ENCODE peak calls at places on chromosomes 11 and 22, in four cellular contexts. One of them, this sample, is unnamed.

GRCh38 chr11:76443254-76443935 is 1.4 kb upstream of the EMSY start:
- DNase-seq in lung: no peak
- DNase-seq in ovary: no peak
- DNase-seq in endodermal cell: no peak
- DNase-seq in this sample: no peak

GRCh38 chr11:48154162-48154561 is 62.4 kb upstream of the OR4B1 start:
- DNase-seq in lung: no peak
- DNase-seq in ovary: no peak
- DNase-seq in endodermal cell: no peak
- DNase-seq in this sample: no peak

GRCh38 chr11:9214765-9215164 is 50.4 kb downstream of the DENND5A start:
- DNase-seq in lung: no peak
- DNase-seq in ovary: no peak
- DNase-seq in endodermal cell: peak
- DNase-seq in this sample: no peak

GRCh38 chr11:74257934-74258553 is 53.4 kb downstream of the P4HA3 start:
- DNase-seq in lung: peak
- DNase-seq in ovary: peak
- DNase-seq in endodermal cell: no peak
- DNase-seq in this sample: no peak

GRCh38 chr22:32717337-32718240 is 83.9 kb upstream of the TIMP3 start:
- DNase-seq in lung: no peak
- DNase-seq in ovary: no peak
- DNase-seq in endodermal cell: no peak
- DNase-seq in this sample: no peak

GRCh38 chr11:107259826-107260225 is 197.8 kb downstream of the CWF19L2 start:
- DNase-seq in lung: no peak
- DNase-seq in ovary: no peak
- DNase-seq in endodermal cell: no peak
- DNase-seq in this sample: no peak

GRCh38 chr11:12249590-12250260 is 127.6 kb upstream of the PARVA start:
- DNase-seq in lung: peak
- DNase-seq in ovary: no peak
- DNase-seq in endodermal cell: no peak
- DNase-seq in this sample: peak

GRCh38 chr11:132496341-132496740 is 1036.0 kb downstream of the OPCML start:
- DNase-seq in lung: no peak
- DNase-seq in ovary: no peak
- DNase-seq in endodermal cell: no peak
- DNase-seq in this sample: no peak

GRCh38 chr11:113386866-113387265 is 713 bp upstream of the ANKK1 start:
- DNase-seq in lung: no peak
- DNase-seq in ovary: no peak
- DNase-seq in endodermal cell: no peak
- DNase-seq in this sample: no peak

GRCh38 chr11:126307706-126308105 is 3.8 kb downstream of the DCPS start:
- DNase-seq in lung: no peak
- DNase-seq in ovary: no peak
- DNase-seq in endodermal cell: peak
- DNase-seq in this sample: no peak

GRCh38 chr11:80330302-80330701 is 889.5 kb upstream of the TENM4 start:
- DNase-seq in lung: no peak
- DNase-seq in ovary: no peak
- DNase-seq in endodermal cell: no peak
- DNase-seq in this sample: no peak

GRCh38 chr11:689630-690029 is 5.4 kb downstream of the DEAF1 start:
- DNase-seq in lung: no peak
- DNase-seq in ovary: no peak
- DNase-seq in endodermal cell: no peak
- DNase-seq in this sample: no peak

GRCh38 chr11:110432713-110433392 is 3.1 kb downstream of the FDX1 start:
- DNase-seq in lung: no peak
- DNase-seq in ovary: no peak
- DNase-seq in endodermal cell: no peak
- DNase-seq in this sample: no peak

GRCh38 chr11:134486106-134486505 is 74.1 kb upstream of the B3GAT1 start:
- DNase-seq in lung: no peak
- DNase-seq in ovary: no peak
- DNase-seq in endodermal cell: peak
- DNase-seq in this sample: no peak

GRCh38 chr11:102047305-102047924 is at the start of gene CFAP300:
- DNase-seq in lung: peak
- DNase-seq in ovary: peak
- DNase-seq in endodermal cell: peak
- DNase-seq in this sample: peak

GRCh38 chr11:116605543-116605942 is 167.2 kb downstream of the BUD13 start:
- DNase-seq in lung: no peak
- DNase-seq in ovary: no peak
- DNase-seq in endodermal cell: peak
- DNase-seq in this sample: no peak

GRCh38 chr11:1541474-1542204 is 30.4 kb downstream of the DUSP8 start:
- DNase-seq in lung: no peak
- DNase-seq in ovary: no peak
- DNase-seq in endodermal cell: no peak
- DNase-seq in this sample: no peak

GRCh38 chr22:27668828-27669797 is 132.4 kb downstream of the MN1 start:
- DNase-seq in lung: no peak
- DNase-seq in ovary: no peak
- DNase-seq in endodermal cell: peak
- DNase-seq in this sample: peak

GRCh38 chr11:85685820-85686459 is at the start of gene CCDC89:
- DNase-seq in lung: peak
- DNase-seq in ovary: peak
- DNase-seq in endodermal cell: no peak
- DNase-seq in this sample: no peak

GRCh38 chr11:96187779-96188624 is 155.0 kb downstream of the MAML2 start:
- DNase-seq in lung: no peak
- DNase-seq in ovary: peak
- DNase-seq in endodermal cell: no peak
- DNase-seq in this sample: no peak

GRCh38 chr11:103610435-103610834 is 426.0 kb upstream of the DDI1 start:
- DNase-seq in lung: no peak
- DNase-seq in ovary: no peak
- DNase-seq in endodermal cell: no peak
- DNase-seq in this sample: no peak

GRCh38 chr11:103604310-103604709 is 432.1 kb upstream of the DDI1 start:
- DNase-seq in lung: no peak
- DNase-seq in ovary: no peak
- DNase-seq in endodermal cell: no peak
- DNase-seq in this sample: no peak

GRCh38 chr11:103608566-103608965 is 427.9 kb upstream of the DDI1 start:
- DNase-seq in lung: no peak
- DNase-seq in ovary: no peak
- DNase-seq in endodermal cell: no peak
- DNase-seq in this sample: no peak

GRCh38 chr11:103609117-103610066 is 427.0 kb upstream of the DDI1 start:
- DNase-seq in lung: no peak
- DNase-seq in ovary: no peak
- DNase-seq in endodermal cell: peak
- DNase-seq in this sample: no peak
- TF ChIP-seq CTCF in lung: no peak
- TF ChIP-seq CTCF in ovary: no peak
- TF ChIP-seq CTCF in endodermal cell: peak
- TF ChIP-seq CTCF in this sample: no peak

GRCh38 chr22:12601870-12602779 is 2925.9 kb upstream of the OR11H1 start:
- DNase-seq in lung: no peak
- DNase-seq in ovary: no peak
- DNase-seq in endodermal cell: no peak
- DNase-seq in this sample: peak
- H3K4me3 ChIP-seq in lung: no peak
- H3K4me3 ChIP-seq in ovary: no peak
- H3K4me3 ChIP-seq in endodermal cell: no peak
- H3K4me3 ChIP-seq in this sample: peak

DNA sequence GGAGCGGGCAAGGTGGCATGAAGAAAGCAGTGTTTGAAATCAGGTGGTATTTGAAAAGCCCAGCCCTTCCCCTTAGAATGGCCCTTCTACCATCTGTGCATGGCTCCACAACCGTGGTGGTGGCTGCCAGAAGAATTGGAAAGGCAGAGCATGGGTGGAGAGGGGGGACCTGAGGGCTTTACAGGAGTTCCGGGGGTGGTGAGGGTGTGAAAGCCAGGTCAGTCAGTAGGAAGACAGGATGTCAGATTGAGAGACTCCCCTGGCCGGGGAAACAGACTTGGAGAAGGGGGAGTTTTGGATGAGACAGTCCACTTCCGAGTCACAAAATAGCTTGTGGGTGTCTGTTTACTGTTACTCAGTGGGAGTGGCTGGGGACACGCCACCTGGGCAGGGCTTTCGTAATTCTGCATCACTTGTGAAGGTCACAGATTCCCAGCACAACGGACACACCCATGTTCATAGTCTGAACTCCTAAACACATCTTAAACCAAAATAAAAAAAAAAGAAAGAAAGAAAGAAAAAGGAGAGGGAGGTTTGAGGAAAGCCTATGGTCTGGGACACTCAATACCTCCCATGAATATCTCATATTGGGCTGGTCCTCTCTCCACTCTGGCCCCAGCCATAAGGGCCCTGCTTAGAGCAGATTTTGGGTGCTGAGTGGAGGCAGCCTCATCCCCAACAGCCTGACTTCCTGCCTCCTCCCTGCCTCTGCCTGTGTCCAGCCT is 24.4 kb upstream of the SMIM35 start:
- DNase-seq in lung: no peak
- DNase-seq in ovary: no peak
- DNase-seq in endodermal cell: no peak
- DNase-seq in this sample: no peak
- TF ChIP-seq CTCF in lung: no peak
- TF ChIP-seq CTCF in ovary: no peak
- TF ChIP-seq CTCF in endodermal cell: no peak
- TF ChIP-seq CTCF in this sample: no peak

GRCh38 chr11:68002575-68002942 is 1.3 kb downstream of the UNC93B1 start:
- DNase-seq in lung: no peak
- DNase-seq in ovary: no peak
- DNase-seq in endodermal cell: no peak
- DNase-seq in this sample: peak
- H3K4me3 ChIP-seq in lung: peak
- H3K4me3 ChIP-seq in ovary: no peak
- H3K4me3 ChIP-seq in endodermal cell: no peak
- H3K4me3 ChIP-seq in this sample: no peak

GRCh38 chr11:65478411-65479183 is 20.2 kb upstream of the MALAT1 start:
- DNase-seq in lung: peak
- DNase-seq in ovary: peak
- DNase-seq in endodermal cell: peak
- DNase-seq in this sample: peak
- TF ChIP-seq CTCF in lung: no peak
- TF ChIP-seq CTCF in ovary: peak
- TF ChIP-seq CTCF in endodermal cell: peak
- TF ChIP-seq CTCF in this sample: no peak

GRCh38 chr11:45412033-45412432 is 125.9 kb upstream of the SYT13 start:
- DNase-seq in lung: no peak
- DNase-seq in ovary: no peak
- DNase-seq in endodermal cell: peak
- DNase-seq in this sample: no peak

GRCh38 chr11:45409587-45409986 is 123.4 kb upstream of the SYT13 start:
- DNase-seq in lung: no peak
- DNase-seq in ovary: no peak
- DNase-seq in endodermal cell: peak
- DNase-seq in this sample: no peak

GRCh38 chr11:45412521-45412920 is 126.4 kb upstream of the SYT13 start:
- DNase-seq in lung: no peak
- DNase-seq in ovary: no peak
- DNase-seq in endodermal cell: peak
- DNase-seq in this sample: no peak

GRCh38 chr11:45410391-45411215 is 124.5 kb upstream of the SYT13 start:
- DNase-seq in lung: no peak
- DNase-seq in ovary: no peak
- DNase-seq in endodermal cell: peak
- DNase-seq in this sample: no peak

DNA sequence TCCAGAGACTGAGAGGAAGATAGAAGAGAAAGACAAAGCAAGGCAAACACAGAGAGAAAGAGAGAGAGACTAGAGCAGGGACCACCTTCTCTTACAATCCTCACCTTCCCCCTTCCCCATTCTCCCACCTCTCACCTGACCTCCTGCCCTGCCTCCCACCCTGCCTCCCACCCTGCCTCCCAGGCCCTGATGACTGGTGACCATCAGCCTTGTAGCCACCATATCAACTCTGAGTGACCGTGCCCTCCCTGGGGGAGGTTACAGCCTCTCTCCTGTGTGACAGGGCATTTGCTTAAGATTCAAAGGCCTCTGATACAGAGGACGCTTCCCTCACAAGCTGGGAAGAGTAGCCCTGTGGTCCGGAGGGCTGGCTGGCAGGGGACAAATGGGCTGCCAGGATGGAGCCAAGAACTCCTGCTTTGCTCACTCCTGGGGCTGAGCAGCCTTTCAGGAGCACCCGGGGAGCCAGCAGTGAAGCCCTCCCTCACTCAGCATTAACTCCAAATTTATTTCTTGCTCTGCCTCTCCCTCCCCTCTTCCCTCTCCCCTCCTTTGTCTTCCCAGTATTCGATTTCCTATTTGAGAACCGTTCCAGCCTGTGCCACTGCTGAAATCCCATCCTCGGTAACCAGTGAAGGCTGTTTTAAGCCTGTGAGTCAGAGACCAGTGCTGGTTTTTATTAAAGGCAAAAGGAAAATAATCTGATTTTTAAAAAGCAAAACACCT is 125.2 kb upstream of the SYT13 start:
- DNase-seq in lung: no peak
- DNase-seq in ovary: no peak
- DNase-seq in endodermal cell: peak
- DNase-seq in this sample: no peak
- H3K4me3 ChIP-seq in lung: no peak
- H3K4me3 ChIP-seq in ovary: no peak
- H3K4me3 ChIP-seq in endodermal cell: peak
- H3K4me3 ChIP-seq in this sample: no peak

GRCh38 chr11:103659743-103660142 is 376.7 kb upstream of the DDI1 start:
- DNase-seq in lung: no peak
- DNase-seq in ovary: no peak
- DNase-seq in endodermal cell: no peak
- DNase-seq in this sample: no peak

GRCh38 chr11:103661991-103662390 is 374.4 kb upstream of the DDI1 start:
- DNase-seq in lung: no peak
- DNase-seq in ovary: no peak
- DNase-seq in endodermal cell: no peak
- DNase-seq in this sample: no peak

GRCh38 chr11:103661185-103661584 is 375.3 kb upstream of the DDI1 start:
- DNase-seq in lung: no peak
- DNase-seq in ovary: no peak
- DNase-seq in endodermal cell: no peak
- DNase-seq in this sample: no peak

GRCh38 chr11:103656382-103656781 is 380.1 kb upstream of the DDI1 start:
- DNase-seq in lung: no peak
- DNase-seq in ovary: no peak
- DNase-seq in endodermal cell: no peak
- DNase-seq in this sample: no peak

DNA sequence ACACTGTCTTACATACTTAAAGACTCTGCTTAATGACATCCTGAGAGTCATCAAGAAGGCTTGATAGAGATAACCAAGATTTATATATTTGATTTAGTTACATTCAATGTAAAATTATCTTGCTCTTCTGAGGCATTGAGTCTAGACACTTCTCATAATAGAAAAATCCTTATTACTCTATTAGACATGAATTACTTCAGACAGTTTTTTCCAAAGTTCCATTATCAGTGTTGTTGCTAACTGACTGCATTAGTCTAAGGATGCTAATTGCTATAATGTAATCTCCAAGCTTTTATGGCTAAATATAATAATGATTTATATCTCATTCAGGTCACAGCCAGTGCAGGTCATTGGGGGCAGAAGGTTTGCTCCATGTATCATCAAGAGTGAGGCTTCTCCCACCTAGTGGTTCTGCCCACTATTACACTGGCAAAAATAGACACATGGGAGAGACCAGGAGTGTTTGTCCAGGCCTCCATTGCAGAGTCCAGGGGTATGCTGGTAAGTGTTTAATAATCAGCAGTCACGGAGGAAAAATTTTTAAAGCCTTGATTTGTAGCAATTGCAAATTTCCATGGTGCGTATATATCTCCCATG is 377.2 kb upstream of the DDI1 start:
- DNase-seq in lung: no peak
- DNase-seq in ovary: no peak
- DNase-seq in endodermal cell: peak
- DNase-seq in this sample: no peak
- TF ChIP-seq CTCF in lung: no peak
- TF ChIP-seq CTCF in ovary: no peak
- TF ChIP-seq CTCF in endodermal cell: peak
- TF ChIP-seq CTCF in this sample: no peak